ENCODE peak calls at places on chromosomes 7 and 10, in four cellular contexts. One of them, this sample, is unnamed.

GRCh38 chr7:123271856-123272255 is 72.1 kb upstream of the SLC13A1 start:
- DNase-seq in ovary: no peak
- DNase-seq in lower leg skin: no peak
- DNase-seq in AG04450: no peak
- DNase-seq in this sample: no peak

GRCh38 chr7:32648408-32649156 is 153.3 kb downstream of the AVL9 start:
- DNase-seq in ovary: no peak
- DNase-seq in lower leg skin: no peak
- DNase-seq in AG04450: no peak
- DNase-seq in this sample: no peak

GRCh38 chr10:72812798-72813430 is 80.6 kb upstream of the OIT3 start:
- DNase-seq in ovary: no peak
- DNase-seq in lower leg skin: no peak
- DNase-seq in AG04450: no peak
- DNase-seq in this sample: no peak

GRCh38 chr7:34823650-34824258 is 165.7 kb downstream of the NPSR1 start:
- DNase-seq in ovary: peak; percentile 23
- DNase-seq in lower leg skin: peak; percentile 83
- DNase-seq in AG04450: peak; percentile 8
- DNase-seq in this sample: peak; percentile 63

GRCh38 chr10:59177031-59177861 is 803 bp downstream of the PHYHIPL start:
- DNase-seq in ovary: peak; percentile 26
- DNase-seq in lower leg skin: no peak
- DNase-seq in AG04450: peak; percentile 45
- DNase-seq in this sample: peak; percentile 47

GRCh38 chr7:133672866-133673265 is 420.0 kb downstream of the EXOC4 start:
- DNase-seq in ovary: no peak
- DNase-seq in lower leg skin: no peak
- DNase-seq in AG04450: no peak
- DNase-seq in this sample: no peak

GRCh38 chr7:25250386-25250785 is 22.1 kb upstream of the NPVF start:
- DNase-seq in ovary: no peak
- DNase-seq in lower leg skin: no peak
- DNase-seq in AG04450: no peak
- DNase-seq in this sample: no peak

GRCh38 chr7:151008511-151009323 is 15.6 kb downstream of the ATG9B start:
- DNase-seq in ovary: peak; percentile 85
- DNase-seq in lower leg skin: peak; percentile 92
- DNase-seq in AG04450: no peak
- DNase-seq in this sample: peak; percentile 93

GRCh38 chr7:105196473-105196872 is 182.5 kb downstream of the KMT2E start:
- DNase-seq in ovary: no peak
- DNase-seq in lower leg skin: no peak
- DNase-seq in AG04450: no peak
- DNase-seq in this sample: no peak

GRCh38 chr10:117541405-117541908 is 1.1 kb upstream of the EMX2 start:
- DNase-seq in ovary: peak; percentile 93
- DNase-seq in lower leg skin: peak; percentile 98
- DNase-seq in AG04450: no peak
- DNase-seq in this sample: no peak

GRCh38 chr10:84254552-84255137 is 9.8 kb downstream of the RGR start:
- DNase-seq in ovary: no peak
- DNase-seq in lower leg skin: no peak
- DNase-seq in AG04450: no peak
- DNase-seq in this sample: no peak

GRCh38 chr10:84258034-84258695 is 13.3 kb downstream of the RGR start:
- DNase-seq in ovary: no peak
- DNase-seq in lower leg skin: peak; percentile 54
- DNase-seq in AG04450: no peak
- DNase-seq in this sample: no peak

GRCh38 chr10:84261236-84261635 is 16.4 kb downstream of the RGR start:
- DNase-seq in ovary: no peak
- DNase-seq in lower leg skin: peak; percentile 60
- DNase-seq in AG04450: no peak
- DNase-seq in this sample: no peak

GRCh38 chr10:84256510-84257342 is 11.9 kb downstream of the RGR start:
- DNase-seq in ovary: no peak
- DNase-seq in lower leg skin: peak; percentile 89
- DNase-seq in AG04450: no peak
- DNase-seq in this sample: peak; percentile 66

GRCh38 chr10:84257343-84258020 is 12.6 kb downstream of the RGR start:
- DNase-seq in ovary: no peak
- DNase-seq in lower leg skin: peak; percentile 58
- DNase-seq in AG04450: no peak
- DNase-seq in this sample: no peak
- TF ChIP-seq CTCF in ovary: no peak
- TF ChIP-seq CTCF in lower leg skin: no peak
- TF ChIP-seq CTCF in AG04450: no peak
- TF ChIP-seq CTCF in this sample: no peak

GRCh38 chr7:116862234-116863167 is at the start of gene CAPZA2:
- DNase-seq in ovary: peak; percentile 91
- DNase-seq in lower leg skin: peak; percentile 98
- DNase-seq in AG04450: peak; percentile 55
- DNase-seq in this sample: peak; percentile 100
- TF ChIP-seq CTCF in ovary: no peak
- TF ChIP-seq CTCF in lower leg skin: no peak
- TF ChIP-seq CTCF in AG04450: peak; percentile 30
- TF ChIP-seq CTCF in this sample: peak; percentile 11

GRCh38 chr7:121276276-121276675 is 52.5 kb upstream of the WNT16 start:
- DNase-seq in ovary: no peak
- DNase-seq in lower leg skin: no peak
- DNase-seq in AG04450: no peak
- DNase-seq in this sample: no peak

GRCh38 chr7:121278120-121279021 is 50.4 kb upstream of the WNT16 start:
- DNase-seq in ovary: no peak
- DNase-seq in lower leg skin: no peak
- DNase-seq in AG04450: no peak
- DNase-seq in this sample: peak; percentile 54

GRCh38 chr7:121273467-121274167 is 55.2 kb upstream of the WNT16 start:
- DNase-seq in ovary: no peak
- DNase-seq in lower leg skin: no peak
- DNase-seq in AG04450: no peak
- DNase-seq in this sample: no peak

GRCh38 chr7:121274467-121274866 is 54.3 kb upstream of the WNT16 start:
- DNase-seq in ovary: no peak
- DNase-seq in lower leg skin: no peak
- DNase-seq in AG04450: no peak
- DNase-seq in this sample: no peak

GRCh38 chr7:121275204-121275603 is 53.6 kb upstream of the WNT16 start:
- DNase-seq in ovary: no peak
- DNase-seq in lower leg skin: no peak
- DNase-seq in AG04450: no peak
- DNase-seq in this sample: no peak
- TF ChIP-seq CTCF in ovary: no peak
- TF ChIP-seq CTCF in lower leg skin: no peak
- TF ChIP-seq CTCF in AG04450: no peak
- TF ChIP-seq CTCF in this sample: no peak

GRCh38 chr10:57579926-57580325 is 687.8 kb downstream of the IPMK start:
- DNase-seq in ovary: peak; percentile 22
- DNase-seq in lower leg skin: no peak
- DNase-seq in AG04450: no peak
- DNase-seq in this sample: no peak
- TF ChIP-seq CTCF in ovary: no peak
- TF ChIP-seq CTCF in lower leg skin: no peak
- TF ChIP-seq CTCF in AG04450: no peak
- TF ChIP-seq CTCF in this sample: peak; percentile 22

DNA sequence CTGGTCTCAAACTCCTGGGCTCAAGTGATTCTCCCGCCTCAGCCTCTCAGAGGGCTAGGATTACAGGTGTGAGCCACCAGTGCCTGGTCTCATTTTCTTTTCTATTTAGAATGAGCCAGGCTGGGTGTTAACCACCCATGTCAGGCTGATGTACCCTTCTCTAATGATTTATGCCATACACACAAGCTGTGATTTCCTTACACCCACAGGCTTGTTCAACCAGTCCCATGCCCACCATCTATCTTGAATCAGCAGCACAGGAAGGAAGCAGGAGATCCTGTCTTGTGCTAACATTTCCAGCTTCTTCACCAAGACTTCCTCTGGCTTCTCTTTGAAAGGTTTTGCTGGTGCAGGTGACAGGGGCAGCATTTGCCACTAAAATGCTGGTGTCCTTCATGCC is 176.4 kb downstream of the GATA3 start:
- DNase-seq in ovary: no peak
- DNase-seq in lower leg skin: no peak
- DNase-seq in AG04450: no peak
- DNase-seq in this sample: no peak
- TF ChIP-seq CTCF in ovary: no peak
- TF ChIP-seq CTCF in lower leg skin: no peak
- TF ChIP-seq CTCF in AG04450: no peak
- TF ChIP-seq CTCF in this sample: no peak

GRCh38 chr10:43136432-43136831 is 1.8 kb upstream of the CSGALNACT2 start:
- DNase-seq in ovary: no peak
- DNase-seq in lower leg skin: no peak
- DNase-seq in AG04450: no peak
- DNase-seq in this sample: no peak

GRCh38 chr10:43137971-43138756 is at the start of gene CSGALNACT2:
- DNase-seq in ovary: peak; percentile 88
- DNase-seq in lower leg skin: peak; percentile 97
- DNase-seq in AG04450: peak; percentile 46
- DNase-seq in this sample: peak; percentile 92

GRCh38 chr10:43136995-43137700 is 1.1 kb upstream of the CSGALNACT2 start:
- DNase-seq in ovary: peak; percentile 56
- DNase-seq in lower leg skin: no peak
- DNase-seq in AG04450: no peak
- DNase-seq in this sample: no peak

GRCh38 chr10:43138757-43139241 is 554 bp downstream of the CSGALNACT2 start:
- DNase-seq in ovary: no peak
- DNase-seq in lower leg skin: no peak
- DNase-seq in AG04450: no peak
- DNase-seq in this sample: peak; percentile 64

GRCh38 chr10:43137701-43137970 is 609 bp upstream of the CSGALNACT2 start:
- DNase-seq in ovary: peak; percentile 75
- DNase-seq in lower leg skin: no peak
- DNase-seq in AG04450: no peak
- DNase-seq in this sample: peak; percentile 63
- TF ChIP-seq CTCF in ovary: no peak
- TF ChIP-seq CTCF in lower leg skin: no peak
- TF ChIP-seq CTCF in AG04450: no peak
- TF ChIP-seq CTCF in this sample: no peak

DNA sequence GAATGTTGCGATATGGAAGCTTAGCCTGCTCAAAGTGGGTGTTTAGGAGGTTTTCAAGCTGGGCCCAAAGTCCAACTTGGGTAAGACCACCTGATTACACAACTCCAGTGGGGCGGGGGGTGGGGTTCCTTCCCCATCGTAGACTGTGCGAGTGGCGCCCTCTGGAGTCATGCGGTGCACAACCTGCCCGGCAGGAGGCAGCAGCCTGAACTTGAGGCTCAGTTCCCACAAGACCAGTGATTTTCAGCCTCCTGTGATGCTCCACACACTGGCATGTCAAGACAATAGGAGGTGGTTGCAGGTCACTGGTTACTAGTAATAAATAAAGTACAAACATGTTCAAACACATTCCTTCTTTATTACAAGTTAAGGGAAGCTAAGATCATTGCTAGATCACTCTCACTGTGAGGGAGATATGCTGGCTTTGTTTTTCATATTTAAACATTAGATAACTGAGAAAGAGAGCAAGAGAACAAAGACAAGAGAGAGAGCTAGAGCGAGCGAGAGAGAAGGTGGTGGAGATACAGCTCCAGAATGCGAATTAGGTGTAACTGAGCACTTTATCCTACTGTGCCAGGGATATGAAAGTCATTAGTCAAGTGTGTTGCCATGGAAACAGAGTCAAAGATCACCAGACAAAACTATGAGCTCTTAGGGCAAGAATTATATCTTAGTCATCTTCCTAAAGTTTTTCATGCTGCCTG is 97.4 kb upstream of the BMPER start:
- DNase-seq in ovary: no peak
- DNase-seq in lower leg skin: no peak
- DNase-seq in AG04450: no peak
- DNase-seq in this sample: peak; percentile 15
- TF ChIP-seq CTCF in ovary: no peak
- TF ChIP-seq CTCF in lower leg skin: no peak
- TF ChIP-seq CTCF in AG04450: peak; percentile 42
- TF ChIP-seq CTCF in this sample: peak; percentile 42

GRCh38 chr10:54796876-54797275 is 4.2 kb downstream of the PCDH15 start:
- DNase-seq in ovary: no peak
- DNase-seq in lower leg skin: no peak
- DNase-seq in AG04450: no peak
- DNase-seq in this sample: no peak

GRCh38 chr10:54799491-54799890 is 1.5 kb downstream of the PCDH15 start:
- DNase-seq in ovary: no peak
- DNase-seq in lower leg skin: no peak
- DNase-seq in AG04450: no peak
- DNase-seq in this sample: no peak

GRCh38 chr10:54797636-54798395 is 3.2 kb downstream of the PCDH15 start:
- DNase-seq in ovary: no peak
- DNase-seq in lower leg skin: no peak
- DNase-seq in AG04450: no peak
- DNase-seq in this sample: no peak

DNA sequence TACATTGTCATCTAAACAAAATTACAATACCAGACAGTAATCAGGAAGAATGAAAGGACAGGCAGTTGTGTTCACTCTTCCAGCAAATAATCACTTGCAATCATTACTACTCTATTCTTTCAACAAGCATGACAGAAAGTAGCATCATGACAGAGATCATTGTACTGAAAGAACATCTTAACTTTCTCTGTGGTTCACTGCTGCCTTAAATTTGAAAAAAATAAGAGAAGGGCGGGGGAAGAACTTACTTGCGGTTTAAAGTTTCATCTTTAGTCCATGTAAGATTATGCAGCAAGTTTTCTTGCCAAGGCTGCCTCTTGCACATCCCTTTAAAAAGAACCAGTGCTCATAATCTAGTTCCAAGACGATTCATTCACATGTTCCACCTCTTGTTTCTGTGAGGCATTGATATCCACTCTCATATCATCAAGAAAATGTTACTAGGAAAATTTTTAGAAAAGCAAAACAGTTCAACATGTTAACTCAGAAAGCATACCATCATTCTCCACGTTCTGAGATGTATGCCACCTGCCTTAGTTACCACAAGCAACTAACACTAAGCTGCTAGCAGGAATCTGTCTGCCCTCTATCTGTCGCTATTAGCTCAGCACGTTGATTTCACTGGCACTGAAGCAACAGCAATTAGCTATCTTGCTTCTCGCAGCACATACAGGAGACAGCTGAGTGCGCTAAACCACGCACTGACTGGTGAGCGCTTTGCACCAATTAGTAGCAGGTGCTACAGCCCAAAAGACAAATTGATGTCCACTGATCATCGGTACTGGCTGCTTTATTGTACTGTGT is at the start of gene PCDH15:
- DNase-seq in ovary: no peak
- DNase-seq in lower leg skin: no peak
- DNase-seq in AG04450: no peak
- DNase-seq in this sample: no peak
- TF ChIP-seq CTCF in ovary: no peak
- TF ChIP-seq CTCF in lower leg skin: no peak
- TF ChIP-seq CTCF in AG04450: peak; percentile 35
- TF ChIP-seq CTCF in this sample: no peak